ENCODE peak calls at places on chromosome 15, in four cellular contexts. C, X, H and N are unnamed samples.

GRCh38 chr15:58453931-58454793 is 22.4 kb downstream of the LIPC start:
- DNase-seq in C (no peak), X (no peak), H (no peak), N (no peak)

GRCh38 chr15:31579976-31580375 is 253.3 kb downstream of the KLF13 start:
- DNase-seq in C (no peak), X (no peak), H (no peak), N (no peak)

GRCh38 chr15:63503739-63504246 is 600 bp upstream of the USP3 start:
- DNase-seq in C (peak), X (no peak), H (peak), N (no peak)

GRCh38 chr15:41829959-41830646 is 2.2 kb downstream of the JMJD7 start:
- DNase-seq in C (no peak), X (no peak), H (no peak), N (no peak)

GRCh38 chr15:85837011-85837433 is 42.3 kb upstream of the KLHL25 start:
- DNase-seq in C (no peak), X (no peak), H (no peak), N (peak)

GRCh38 chr15:70023769-70024491 is 73.8 kb downstream of the TLE3 start:
- DNase-seq in C (no peak), X (no peak), H (no peak), N (no peak)

GRCh38 chr15:94526071-94526689 is 294.8 kb downstream of the MCTP2 start:
- DNase-seq in C (peak), X (no peak), H (no peak), N (peak)

GRCh38 chr15:35362195-35362829 is 183.7 kb downstream of the DPH6 start:
- DNase-seq in C (no peak), X (no peak), H (no peak), N (no peak)

GRCh38 chr15:73048624-73049295 is 3.5 kb upstream of the NEO1 start:
- DNase-seq in C (no peak), X (no peak), H (no peak), N (no peak)

GRCh38 chr15:94061041-94061440 is 170.3 kb upstream of the MCTP2 start:
- DNase-seq in C (no peak), X (no peak), H (no peak), N (no peak)

GRCh38 chr15:49624046-49624445 is 3.2 kb downstream of the DTWD1 start:
- DNase-seq in C (no peak), X (no peak), H (no peak), N (no peak)

GRCh38 chr15:90225504-90226234 is 8.1 kb downstream of the CIB1 start:
- DNase-seq in C (no peak), X (no peak), H (no peak), N (peak)

GRCh38 chr15:83697716-83698115 is 43.8 kb downstream of the ADAMTSL3 start:
- DNase-seq in C (no peak), X (no peak), H (no peak), N (no peak)

GRCh38 chr15:62549345-62549970 is 384.4 kb upstream of the C2CD4B start:
- DNase-seq in C (peak), X (no peak), H (no peak), N (no peak)

GRCh38 chr15:66740802-66741201 is 38.8 kb downstream of the SMAD6 start:
- DNase-seq in C (no peak), X (no peak), H (no peak), N (no peak)

GRCh38 chr15:45869034-45869668 is 234.3 kb downstream of the SQOR start:
- DNase-seq in C (no peak), X (no peak), H (no peak), N (no peak)

GRCh38 chr15:70347766-70348558 is 250.2 kb upstream of the TLE3 start:
- DNase-seq in C (no peak), X (no peak), H (no peak), N (no peak)